ENCODE peak calls at places on chromosomes 7 and 10, in nine cellular contexts. L is upper lobe of right lung, U is kidney epithelial cell, G is spleen, H is brain microvascular endothelial cell, X is uterus, K is cardiac muscle cell, S is IMR-90, T is stomach. V is an unnamed sample. For H3K36me3, the result is how much of the 10 kb centered on the place peaks cover.

GRCh38 chr7:117250801-117251200 is 72.1 kb downstream of the WNT2 start:
- DNase-seq in S (peak), T (no peak), K (no peak), G (no peak), X (no peak), H (no peak), U (no peak), L (no peak), V (no peak)

GRCh38 chr10:52436664-52437063 is 122.6 kb downstream of the DKK1 start:
- DNase-seq in H (no peak), T (no peak), X (no peak), G (no peak), S (peak), U (no peak), K (no peak), L (no peak), V (no peak)

GRCh38 chr7:98038731-98039130 is 48.7 kb upstream of the OCM2 start:
- DNase-seq in K (no peak), T (no peak), U (no peak), S (no peak), G (no peak), X (no peak), L (no peak), H (no peak), V (no peak)

GRCh38 chr7:99731638-99732374 is 3.2 kb downstream of the CYP3A7 start:
- DNase-seq in U (no peak), G (no peak), X (no peak), H (no peak), K (no peak), L (no peak), S (no peak), T (no peak), V (no peak)

GRCh38 chr10:74238031-74238431 is 87.0 kb downstream of the ADK start:
- DNase-seq in T (peak), L (peak), X (no peak), U (no peak), H (peak), S (peak), K (no peak), G (no peak), V (no peak)

GRCh38 chr10:20596065-20596760 is 300.9 kb downstream of the NEBL start:
- DNase-seq in L (no peak), S (peak), H (peak), T (no peak), G (no peak), X (no peak), U (peak), K (no peak), V (no peak)

GRCh38 chr10:27506280-27506679 is 2.2 kb downstream of the RAB18 start:
- DNase-seq in H (peak), G (no peak), T (no peak), S (peak), K (no peak), X (no peak), U (no peak), L (no peak), V (no peak)

GRCh38 chr10:87771871-87772500 is 46.0 kb downstream of the ATAD1 start:
- DNase-seq in X (no peak), S (peak), H (no peak), T (no peak), K (peak), L (no peak), G (no peak), U (no peak), V (no peak)

GRCh38 chr10:61000769-61001730 is 57.1 kb upstream of the RHOBTB1 start:
- DNase-seq in X (no peak), H (no peak), G (peak), K (peak), T (peak), U (no peak), L (peak), S (peak), V (no peak)

GRCh38 chr7:158355456-158356065 is 232.1 kb downstream of the PTPRN2 start:
- DNase-seq in H (peak), X (peak), L (no peak), T (no peak), U (no peak), G (peak), K (no peak), S (no peak), V (no peak)
- TF ChIP-seq CTCF in H (peak), X (no peak), L (no peak), T (no peak), U (no peak), G (no peak), K (no peak), S (no peak), V (no peak)

GRCh38 chr10:102375250-102375649 is 20.3 kb upstream of the NFKB2 start:
- DNase-seq in S (no peak), H (no peak), G (no peak), U (no peak), X (no peak), L (no peak), T (no peak), K (no peak), V (no peak)
- H3K36me3 ChIP-seq in S (half or more), H (half or more), G (under half), U (under half), X (under half), L (half or more), T (half or more), K (half or more), V (under half)

GRCh38 chr10:86401588-86402282 is 35.1 kb upstream of the GRID1 start:
- DNase-seq in L (peak), G (no peak), T (no peak), X (peak), S (no peak), U (no peak), K (no peak), H (no peak), V (no peak)
- H3K4me3 ChIP-seq in L (peak), G (peak), T (peak), X (peak), S (no peak), U (peak), K (peak), H (peak), V (peak)

GRCh38 chr7:71131256-71131752 is 640 bp upstream of the GALNT17 start:
- DNase-seq in T (no peak), L (peak), U (no peak), G (peak), X (peak), K (peak), H (peak), S (no peak), V (peak)
- TF ChIP-seq CTCF in T (no peak), L (no peak), U (no peak), G (peak), X (peak), K (no peak), H (no peak), S (no peak), V (no peak)

V was measured in GM06990.